ENCODE peak calls at places on chromosomes 4 and X, in seven cellular contexts. L is activated CD8-positive, alpha-beta T cell treated with anti-CD3 and anti-CD28 coated beads, Interleukin-2, amount 10 ng/mL, durations not matched to agents 7 days and 5 days; O is adrenal gland; P is H7; C is naive thymus-derived CD4-positive, alpha-beta T cell; S is endothelial cell; J is heart left ventricle. F is an unnamed sample.
A peak's percentile ranks its signal among the peaks of the same experiment; 100 is the strongest.

GRCh38 chr4:5267418-5267817 is 216.1 kb downstream of the STK32B start:
- DNase-seq in L (no peak), O (no peak), P (no peak), C (no peak), S (no peak), J (no peak), F (no peak)

GRCh38 chr4:74157116-74157742 is 689 bp upstream of the MTHFD2L start:
- DNase-seq in L (no peak), O (peak; percentile 50), P (no peak), C (no peak), S (no peak), J (no peak), F (no peak)

GRCh38 chrX:2685886-2686285 is 5.2 kb upstream of the CD99 start:
- DNase-seq in L (no peak), O (no peak), P (no peak), C (no peak), S (no peak), J (no peak), F (no peak)

GRCh38 chrX:135973025-135973547 is 702 bp downstream of the MMGT1 start:
- DNase-seq in L (peak; percentile 23), O (peak; percentile 11), P (no peak), C (no peak), S (no peak), J (no peak), F (peak; percentile 18)

GRCh38 chr4:124202106-124202505 is 510.4 kb downstream of the ANKRD50 start:
- DNase-seq in L (no peak), O (no peak), P (no peak), C (no peak), S (no peak), J (peak; percentile 29), F (no peak)

GRCh38 chr4:77084019-77084604 is 8.3 kb upstream of the CCNI start:
- DNase-seq in L (no peak), O (no peak), P (no peak), C (no peak), S (no peak), J (no peak), F (no peak)

GRCh38 chr4:4320951-4321714 is 31.1 kb downstream of the ZBTB49 start:
- DNase-seq in L (no peak), O (no peak), P (no peak), C (no peak), S (no peak), J (no peak), F (no peak)

GRCh38 chrX:139360356-139360755 is 170.2 kb upstream of the F9 start:
- DNase-seq in L (no peak), O (no peak), P (no peak), C (no peak), S (no peak), J (no peak), F (no peak)

F was measured in activated CD4-positive, alpha-beta memory T cell treated with anti-CD3 and anti-CD28 coated beads, Interleukin-2, amount 10 ng/mL, durations not matched to agents 7 days and 5 days.